ENCODE peak calls at places on chromosomes 3 and 15, in five cellular contexts. U is lower leg skin, P is body of pancreas, D is osteocyte, M is retinal pigment epithelial cell. V is an unnamed sample.

GRCh38 chr15:57364282-57365007 is 11.9 kb upstream of the CGNL1 start:
- DNase-seq in U (no peak), P (no peak), D (no peak), M (no peak), V (no peak)

GRCh38 chr3:174206607-174207192 is 652.4 kb upstream of the NAALADL2 start:
- DNase-seq in U (no peak), P (no peak), D (no peak), M (no peak), V (peak; percentile 10)

GRCh38 chr15:77569647-77570186 is 63.0 kb downstream of the LINGO1 start:
- DNase-seq in U (no peak), P (no peak), D (no peak), M (no peak), V (no peak)

GRCh38 chr3:115788921-115789470 is 165.7 kb downstream of the GAP43 start:
- DNase-seq in U (no peak), P (no peak), D (no peak), M (peak; percentile 87), V (peak; percentile 81)

GRCh38 chr3:104879919-104880318 is 486.8 kb upstream of the ALCAM start:
- DNase-seq in U (no peak), P (no peak), D (no peak), M (no peak), V (peak; percentile 10)

GRCh38 chr3:160413613-160414248 is 14.3 kb downstream of the SMC4 start:
- DNase-seq in U (peak; percentile 43), P (peak; percentile 65), D (peak; percentile 89), M (peak; percentile 39), V (peak; percentile 75)

GRCh38 chr3:125192190-125193035 is 20.1 kb downstream of the SLC12A8 start:
- DNase-seq in U (no peak), P (no peak), D (no peak), M (no peak), V (no peak)

GRCh38 chr15:39232512-39232911 is 348.4 kb upstream of the THBS1 start:
- DNase-seq in U (no peak), P (no peak), D (no peak), M (no peak), V (peak; percentile 96)